ENCODE peak calls at places on chromosomes 4 and X, in five cellular contexts. O is OCI-LY7, D is sigmoid colon, Z is adrenal gland, J is lower lobe of right lung. G is an unnamed sample.

GRCh38 chr4:177001271-177002175 is 208.8 kb upstream of the VEGFC start:
- DNase-seq in Z (no peak), O (no peak), J (no peak), D (no peak), G (no peak)

GRCh38 chr4:55458164-55458563 is 62.4 kb downstream of the TMEM165 start:
- DNase-seq in D (no peak), O (no peak), J (no peak), Z (peak; percentile 36), G (no peak)

GRCh38 chrX:1853916-1854315 is 239.1 kb downstream of the ASMT start:
- DNase-seq in J (no peak), D (no peak), O (no peak), Z (no peak), G (no peak)

GRCh38 chr4:126427781-126428360 is 1113.1 kb downstream of the FAT4 start:
- DNase-seq in O (no peak), D (no peak), J (no peak), Z (no peak), G (no peak)

GRCh38 chr4:54274264-54274663 is 45.2 kb downstream of the PDGFRA start:
- DNase-seq in O (no peak), J (no peak), Z (no peak), D (no peak), G (no peak)

GRCh38 chrX:2430265-2430825 is 70.4 kb downstream of the DHRSX start:
- DNase-seq in O (no peak), D (no peak), J (peak; percentile 81), Z (no peak), G (no peak)

GRCh38 chr4:128863314-128864075 is 54.0 kb downstream of the JADE1 start:
- DNase-seq in O (peak; percentile 62), J (peak; percentile 58), Z (peak; percentile 79), D (peak; percentile 88), G (peak; percentile 84)

GRCh38 chr4:15427715-15428114 is at the start of gene C1QTNF7:
- DNase-seq in Z (no peak), J (no peak), D (no peak), O (no peak), G (no peak)

GRCh38 chrX:150254909-150255308 is 108.2 kb upstream of the MAMLD1 start:
- DNase-seq in Z (no peak), J (no peak), D (no peak), O (no peak), G (no peak)

GRCh38 chrX:46715521-46715920 is 43.4 kb downstream of the SLC9A7 start:
- DNase-seq in O (no peak), D (no peak), Z (no peak), J (no peak), G (no peak)

GRCh38 chrX:50036481-50036880 is 114.1 kb downstream of the CLCN5 start:
- DNase-seq in Z (no peak), D (no peak), J (no peak), O (no peak), G (no peak)

GRCh38 chr4:20086768-20087167 is 164.9 kb upstream of the SLIT2 start:
- DNase-seq in D (no peak), O (no peak), Z (no peak), J (no peak), G (no peak)

GRCh38 chrX:48569958-48570357 is 4.3 kb upstream of the RBM3 start:
- DNase-seq in J (no peak), Z (peak; percentile 46), D (no peak), O (no peak), G (no peak)

GRCh38 chr4:13097971-13098370 is 386.2 kb downstream of the RAB28 start:
- DNase-seq in D (no peak), J (no peak), Z (no peak), O (no peak), G (no peak)

GRCh38 chrX:150454508-150455219 is 91.5 kb downstream of the MAMLD1 start:
- DNase-seq in Z (no peak), O (no peak), J (no peak), D (no peak), G (no peak)

GRCh38 chr4:65510976-65511375 is 159.3 kb downstream of the EPHA5 start:
- DNase-seq in D (no peak), J (no peak), Z (no peak), O (no peak), G (no peak)

DNA sequence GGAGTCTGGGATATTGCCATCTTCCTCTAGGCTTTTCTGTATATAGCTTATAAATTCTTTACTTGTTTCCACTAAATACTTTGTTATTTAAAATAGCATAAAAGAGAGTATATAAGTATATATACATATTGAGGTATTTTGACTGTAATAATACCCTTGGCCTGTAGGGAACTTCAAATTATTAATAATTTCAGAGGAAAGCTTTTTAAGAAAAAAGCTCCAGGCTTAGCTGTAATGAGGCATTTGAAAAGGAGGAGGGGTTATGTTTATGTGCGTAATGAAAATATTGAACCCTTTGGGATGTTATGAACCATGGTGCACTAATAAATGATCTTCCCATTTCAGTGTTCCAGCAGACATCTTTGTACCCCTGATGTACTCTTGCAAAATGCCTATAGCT is 578.1 kb downstream of the RPA4 start:
- DNase-seq in D (no peak), Z (no peak), J (no peak), O (no peak), G (no peak)
- TF ChIP-seq CTCF in D (no peak), Z (no peak), J (no peak), O (no peak), G (no peak)

DNA sequence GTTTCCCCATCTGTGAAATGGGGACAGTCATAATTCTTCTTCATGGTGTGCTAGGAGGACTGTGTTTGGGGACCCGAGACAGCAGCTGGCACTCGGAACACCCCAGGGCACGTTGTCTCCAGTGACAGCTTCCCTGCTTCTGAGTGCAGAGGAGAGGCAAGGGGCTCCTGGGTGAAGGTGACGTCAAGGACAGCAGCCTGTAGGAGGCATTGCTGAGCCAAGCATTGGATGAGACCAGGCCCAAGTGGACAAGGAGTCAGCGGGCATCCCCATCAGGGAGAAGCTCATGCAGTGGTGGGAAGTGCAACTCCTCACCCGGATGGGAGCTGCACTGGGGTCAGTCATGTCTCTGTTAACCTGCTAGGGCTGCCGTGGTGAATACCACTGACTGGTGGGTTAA is 46.1 kb downstream of the EVC start:
- DNase-seq in Z (no peak), D (no peak), J (no peak), O (no peak), G (no peak)
- H3K4me1 ChIP-seq in Z (no peaks in the 10 kb centered on the region), D (no peaks in the 10 kb centered on the region), J (no peaks in the 10 kb centered on the region), O (no peaks in the 10 kb centered on the region), G (no peaks in the 10 kb centered on the region)

DNA sequence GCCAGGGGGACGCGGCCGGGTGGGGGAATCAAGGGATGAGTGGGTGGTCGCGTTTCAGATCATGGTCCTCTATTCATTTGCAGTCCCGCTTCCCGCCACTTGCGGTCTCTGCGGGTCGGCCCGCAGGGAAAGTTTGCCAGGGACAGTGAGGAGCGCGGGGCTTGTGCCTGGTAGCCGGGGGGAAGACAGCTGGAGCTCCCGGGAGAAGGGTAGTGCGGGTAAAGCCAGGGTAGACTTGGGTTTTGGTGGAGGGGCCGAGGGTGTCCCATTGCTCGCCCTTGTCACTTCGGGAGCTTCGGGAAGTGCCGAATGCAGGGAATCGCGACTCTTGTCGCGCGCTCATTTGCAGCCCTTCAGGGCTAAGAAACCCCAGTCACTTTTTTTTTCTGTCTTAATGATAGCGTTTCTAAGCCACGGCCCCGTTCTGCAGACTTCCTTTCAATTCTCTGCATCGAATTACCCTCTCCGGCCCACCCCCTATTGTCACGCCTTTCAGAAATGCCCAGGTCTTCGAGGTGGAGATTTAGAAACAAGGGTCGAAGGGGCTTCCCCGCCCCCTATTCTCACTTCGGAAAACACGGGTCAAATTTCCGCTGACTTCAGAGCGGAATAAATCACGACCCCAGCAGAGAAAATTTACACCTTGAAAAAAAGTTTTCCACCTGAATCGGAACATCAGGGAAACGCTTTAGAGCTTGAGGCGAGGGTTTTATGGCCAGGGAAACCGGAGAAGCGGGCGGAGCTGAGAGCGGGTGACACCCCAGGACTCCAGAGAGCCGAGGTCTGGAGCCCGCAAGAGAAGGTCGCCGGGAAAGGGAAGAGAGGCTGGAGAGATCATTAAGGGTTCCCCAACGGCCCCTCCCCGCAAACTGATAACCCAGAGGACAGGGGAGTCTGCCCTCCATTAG is 1.4 kb downstream of the SHISA3 start:
- DNase-seq in J (no peak), Z (no peak), O (no peak), D (no peak), G (no peak)
- H3K4me3 ChIP-seq in J (peak overlapping the region; percentile 57), Z (peak overlapping the region; percentile 21), O (no peak overlapping the region), D (peak overlapping the region; percentile 49), G (peak overlapping the region; percentile 78)

GRCh38 chr4:75432683-75433082 is 81.5 kb downstream of the RCHY1 start:
- DNase-seq in D (no peak), Z (no peak), O (peak; percentile 21), J (no peak), G (peak; percentile 22)
- TF ChIP-seq CTCF in D (no peak), Z (peak; percentile 8), O (peak; percentile 59), J (no peak), G (peak; percentile 65)

DNA sequence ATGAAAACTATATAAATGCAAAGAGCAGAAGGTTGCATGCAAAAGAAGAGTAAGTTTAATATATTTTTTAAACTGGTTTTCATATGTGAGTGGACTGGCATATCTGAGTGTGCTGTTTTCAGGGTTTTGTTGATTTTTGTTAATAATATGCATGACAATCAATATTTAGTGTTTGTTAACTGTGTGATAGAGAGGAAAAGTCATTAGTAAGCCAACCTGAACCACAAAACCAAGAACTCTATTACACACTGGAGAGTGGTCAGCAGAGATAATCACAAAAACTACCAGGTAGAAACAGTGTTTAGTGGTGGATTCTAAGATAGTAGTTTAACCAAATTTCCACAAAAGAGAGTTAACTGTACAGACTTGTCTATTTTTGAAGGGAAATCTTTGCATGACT is 396.9 kb downstream of the GASK1B start:
- DNase-seq in D (no peak), Z (no peak), J (no peak), O (no peak), G (no peak)
- H3K4me1 ChIP-seq in D (no peaks in the 10 kb centered on the region), Z (no peaks in the 10 kb centered on the region), J (no peaks in the 10 kb centered on the region), O (no peaks in the 10 kb centered on the region), G (peaks cover 12% of the 10 kb centered on the region)

GRCh38 chrX:121150217-121150616 is 102.8 kb downstream of the GLUD2 start:
- DNase-seq in Z (no peak), J (no peak), D (no peak), O (no peak), G (no peak)

GRCh38 chrX:121151293-121151692 is 103.9 kb downstream of the GLUD2 start:
- DNase-seq in O (no peak), J (no peak), Z (no peak), D (no peak), G (no peak)

DNA sequence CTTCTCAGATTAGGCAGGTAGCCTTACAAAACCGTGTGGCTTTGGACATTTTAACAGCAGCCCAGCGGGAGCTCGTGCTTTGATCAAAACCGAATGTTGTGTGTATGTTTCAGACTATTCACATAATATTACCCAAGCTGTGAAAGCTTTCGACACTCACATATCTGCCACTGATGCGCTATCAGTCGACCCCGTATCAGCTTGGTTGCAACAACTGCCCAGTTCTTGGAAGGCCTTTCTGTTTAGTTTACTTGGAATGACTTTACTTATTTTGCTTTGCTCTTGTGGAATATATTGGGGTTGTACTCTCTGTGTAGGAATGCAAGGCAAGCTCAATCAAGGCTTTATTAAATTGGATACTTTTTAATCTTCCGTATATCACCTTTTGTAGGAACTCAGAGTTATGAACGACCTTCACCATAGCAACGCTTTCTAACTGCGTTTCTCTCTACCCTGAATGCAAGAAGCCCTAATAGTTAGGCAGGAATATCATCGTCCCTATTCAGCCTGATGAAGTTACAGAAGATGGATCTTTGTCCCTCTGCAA is 107.5 kb downstream of the GLUD2 start:
- DNase-seq in J (no peak), D (no peak), O (no peak), Z (no peak), G (no peak)
- H3K4me3 ChIP-seq in J (no peak overlapping the region), D (no peak overlapping the region), O (no peak overlapping the region), Z (no peak overlapping the region), G (no peak overlapping the region)

GRCh38 chr4:83040269-83040668 is 5.3 kb downstream of the COPS4 start:
- DNase-seq in O (no peak), Z (no peak), D (no peak), J (no peak), G (no peak)
- TF ChIP-seq CTCF in O (no peak), Z (no peak), D (no peak), J (no peak), G (no peak)

G was measured in BE2C.